ENCODE peak calls at places on chromosomes 1 and 21, in seven cellular contexts. U, Q, W, B, M, Y and K are unnamed samples.
A peak's percentile ranks its signal among the peaks of the same experiment; 100 is the strongest.

GRCh38 chr1:203536575-203536974 is 42.6 kb downstream of the OPTC start:
- DNase-seq in B (peak; percentile 40), Y (no peak), W (no peak), Q (no peak), U (no peak), M (no peak), K (no peak)

GRCh38 chr1:48645883-48646282 is 130.8 kb downstream of the BEND5 start:
- DNase-seq in Q (no peak), U (no peak), B (no peak), W (no peak), M (no peak), Y (no peak), K (no peak)

GRCh38 chr1:47241114-47242113 is 9.4 kb upstream of the TAL1 start:
- DNase-seq in B (no peak), Y (no peak), Q (no peak), M (no peak), U (peak; percentile 52), W (no peak), K (no peak)

GRCh38 chr1:244757091-244757939 is 78.1 kb upstream of the COX20 start:
- DNase-seq in B (peak; percentile 70), M (no peak), W (no peak), U (no peak), Y (no peak), Q (no peak), K (no peak)

GRCh38 chr1:62424412-62424811 is 12.4 kb upstream of the USP1 start:
- DNase-seq in Y (no peak), W (peak; percentile 34), B (peak; percentile 81), U (no peak), M (no peak), Q (no peak), K (no peak)

GRCh38 chr1:58849556-58849955 is 65.7 kb upstream of the JUN start:
- DNase-seq in W (no peak), M (no peak), B (peak; percentile 7), Y (no peak), U (no peak), Q (no peak), K (no peak)

GRCh38 chr1:22184892-22185612 is 42.2 kb upstream of the WNT4 start:
- DNase-seq in W (no peak), B (no peak), Y (no peak), U (no peak), Q (no peak), M (no peak), K (peak; percentile 50)

GRCh38 chr1:111990878-111991760 is 1.7 kb upstream of the KCND3 start:
- DNase-seq in W (no peak), B (peak; percentile 20), U (peak; percentile 92), M (peak; percentile 85), Y (peak; percentile 77), Q (no peak), K (peak; percentile 39)

GRCh38 chr1:206442101-206442500 is 28.2 kb upstream of the IKBKE start:
- DNase-seq in W (no peak), Y (no peak), Q (no peak), U (no peak), M (no peak), B (peak; percentile 74), K (no peak)

GRCh38 chr1:80624682-80625081 is 1176.1 kb upstream of the ADGRL2 start:
- DNase-seq in B (no peak), U (no peak), W (no peak), Y (no peak), Q (no peak), M (no peak), K (no peak)

GRCh38 chr1:216917039-216917438 is 193.8 kb upstream of the ESRRG start:
- DNase-seq in Q (no peak), B (no peak), W (no peak), Y (no peak), M (no peak), U (no peak), K (no peak)

GRCh38 chr1:202806845-202807366 is 1.3 kb downstream of the KDM5B start:
- DNase-seq in Y (peak; percentile 19), M (peak; percentile 33), Q (peak; percentile 41), B (no peak), W (no peak), U (peak; percentile 88), K (peak; percentile 49)

GRCh38 chr1:43822040-43822439 is 111.6 kb upstream of the ARTN start:
- DNase-seq in M (no peak), W (no peak), U (no peak), B (peak; percentile 91), Y (no peak), Q (no peak), K (no peak)

GRCh38 chr1:67134692-67135091 is at the start of gene C1orf141:
- DNase-seq in B (peak; percentile 15), Q (peak; percentile 5), W (no peak), U (no peak), Y (peak; percentile 20), M (peak; percentile 31), K (peak; percentile 51)

GRCh38 chr1:200302192-200302892 is 107.5 kb downstream of the ZNF281 start:
- DNase-seq in Y (peak; percentile 13), W (no peak), M (peak; percentile 32), U (no peak), B (peak; percentile 30), Q (peak; percentile 72), K (peak; percentile 54)

GRCh38 chr1:44549491-44549890 is 124.8 kb downstream of the TMEM53 start:
- DNase-seq in Q (no peak), W (no peak), M (no peak), B (no peak), U (no peak), Y (no peak), K (no peak)

GRCh38 chr1:228341450-228341813 is 65.2 kb downstream of the TRIM11 start:
- DNase-seq in M (peak; percentile 33), Y (peak; percentile 7), Q (no peak), U (no peak), W (peak; percentile 80), B (no peak), K (peak; percentile 1)

GRCh38 chr1:205582471-205583291 is 49.1 kb downstream of the ELK4 start:
- DNase-seq in Q (no peak), U (peak; percentile 87), Y (no peak), B (no peak), W (no peak), M (no peak), K (no peak)

GRCh38 chr21:35565204-35565611 is 495.1 kb downstream of the SETD4 start:
- DNase-seq in Q (no peak), M (peak; percentile 31), Y (peak; percentile 12), U (no peak), W (no peak), B (peak; percentile 95), K (no peak)

GRCh38 chr1:175434268-175434860 is 241.8 kb upstream of the KIAA0040 start:
- DNase-seq in W (no peak), Q (peak; percentile 37), M (peak; percentile 50), B (no peak), Y (no peak), U (no peak), K (peak; percentile 7)

GRCh38 chr1:210294991-210295773 is 33.5 kb upstream of the HHAT start:
- DNase-seq in M (no peak), U (peak; percentile 92), W (peak; percentile 90), Q (no peak), Y (peak; percentile 60), B (peak; percentile 55), K (peak; percentile 68)

GRCh38 chr1:210293191-210293607 is 35.5 kb upstream of the HHAT start:
- DNase-seq in M (peak; percentile 38), W (no peak), Q (no peak), B (peak; percentile 95), Y (peak; percentile 65), U (peak; percentile 92), K (no peak)

GRCh38 chr1:210291088-210291487 is 37.6 kb upstream of the HHAT start:
- DNase-seq in W (no peak), U (no peak), Q (no peak), B (no peak), Y (no peak), M (no peak), K (no peak)

GRCh38 chr1:210291786-210292275 is 36.9 kb upstream of the HHAT start:
- DNase-seq in W (no peak), Q (no peak), U (no peak), B (peak; percentile 86), M (peak; percentile 20), Y (no peak), K (no peak)

GRCh38 chr1:210292276-210292851 is 36.3 kb upstream of the HHAT start:
- DNase-seq in B (no peak), U (peak; percentile 92), M (peak; percentile 85), W (peak; percentile 96), Q (peak; percentile 63), Y (peak; percentile 69), K (peak; percentile 76)
- TF ChIP-seq CTCF in B (no peak), U (no peak), M (peak; percentile 23), W (peak; percentile 41), Q (peak; percentile 9), Y (no peak), K (peak; percentile 10)

GRCh38 chr1:225304996-225305395 is 122.8 kb downstream of the LBR start:
- DNase-seq in Y (no peak), Q (no peak), M (no peak), W (no peak), B (no peak), U (no peak), K (no peak)

GRCh38 chr1:225299624-225300023 is 128.2 kb downstream of the LBR start:
- DNase-seq in Q (no peak), B (peak; percentile 15), M (no peak), U (no peak), W (no peak), Y (no peak), K (no peak)

DNA sequence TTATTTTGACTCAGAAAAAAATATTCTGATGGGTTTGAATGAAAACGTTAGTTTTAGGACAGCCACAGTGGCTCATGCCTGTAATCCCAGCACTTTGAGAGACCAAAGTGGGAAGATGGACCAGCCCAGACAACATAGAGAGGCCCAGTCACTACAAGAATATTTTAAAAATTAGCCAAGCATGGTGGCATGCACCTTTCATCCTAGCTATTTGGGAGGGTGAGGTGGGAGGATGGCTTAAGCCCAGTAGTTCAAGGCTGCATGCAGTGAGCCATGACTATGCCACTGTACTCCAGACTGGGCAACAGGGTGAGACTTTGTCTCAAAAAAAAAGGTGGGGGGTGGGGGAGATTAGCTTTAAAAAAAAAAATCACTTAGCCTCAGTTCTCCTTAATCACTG is 127.5 kb downstream of the LBR start:
- DNase-seq in U (no peak), Q (no peak), Y (no peak), B (no peak), M (no peak), W (no peak), K (no peak)
- TF ChIP-seq CTCF in U (no peak), Q (no peak), Y (no peak), B (no peak), M (no peak), W (no peak), K (no peak)

GRCh38 chr1:93619507-93620168 is 62.0 kb downstream of the BCAR3 start:
- DNase-seq in Q (no peak), U (no peak), W (no peak), M (no peak), B (no peak), Y (no peak), K (no peak)
- TF ChIP-seq CTCF in Q (no peak), U (no peak), W (no peak), M (no peak), B (no peak), Y (no peak), K (no peak)

DNA sequence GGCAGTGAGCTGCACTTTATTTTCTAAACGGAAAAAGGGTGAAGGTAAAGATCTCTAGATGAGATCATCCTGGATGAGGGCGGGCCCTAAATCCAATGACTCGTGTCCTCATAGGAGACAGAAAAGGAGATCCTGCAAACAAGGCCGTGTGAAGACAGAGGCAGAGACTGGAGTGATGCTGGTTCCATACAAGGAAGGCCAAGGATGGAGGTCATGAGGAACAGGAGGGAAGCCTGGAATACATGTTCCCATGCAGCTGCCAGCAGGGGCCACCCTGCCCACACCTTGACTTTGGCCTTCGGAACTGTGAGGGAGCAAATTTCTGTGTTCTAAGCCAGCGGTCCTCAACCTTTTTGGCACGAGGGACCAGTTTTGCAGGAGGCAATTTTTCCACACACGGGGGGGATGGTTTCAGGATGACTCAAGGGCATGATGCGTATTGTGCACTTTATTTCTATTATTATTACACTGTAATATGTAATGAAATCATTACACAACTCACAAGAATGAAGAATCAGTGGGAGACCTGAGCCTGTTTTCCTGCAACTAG is 94.3 kb downstream of the PSMG1 start:
- DNase-seq in Y (no peak), M (no peak), W (no peak), B (peak; percentile 82), Q (no peak), U (no peak), K (no peak)
- TF ChIP-seq CTCF in Y (no peak), M (no peak), W (peak; percentile 12), B (no peak), Q (no peak), U (no peak), K (no peak)